ENCODE peak calls at places on chromosomes 2 and 18, in ten cellular contexts. T is GM20000; Z is A549; K is adrenal gland; E is activated CD4-positive, alpha-beta T cell treated with anti-CD3 and anti-CD28 coated beads for 1 hour; C is activated CD8-positive, alpha-beta memory T cell treated with anti-CD3 and anti-CD28 coated beads, Interleukin-2, amount 10 ng/mL, durations not matched to agents 7 days and 5 days; M is DMS53; N is Right ventricle myocardium superior; P is colonic mucosa; Q is IMR-90. I is an unnamed sample.

GRCh38 chr18:36655894-36656293 is 172.9 kb downstream of the TPGS2 start:
- DNase-seq in M (no peak), P (no peak), C (no peak), E (no peak), Q (no peak), T (no peak), Z (no peak), K (no peak), N (no peak), I (no peak)

GRCh38 chr18:79572848-79573451 is 106.7 kb upstream of the CTDP1 start:
- DNase-seq in C (no peak), Z (no peak), P (no peak), Q (no peak), T (no peak), M (no peak), K (no peak), N (no peak), E (no peak), I (no peak)

GRCh38 chr2:228698963-228699362 is 517.5 kb upstream of the SPHKAP start:
- DNase-seq in Z (no peak), N (no peak), E (no peak), P (no peak), K (no peak), M (no peak), T (no peak), Q (no peak), C (no peak), I (no peak)

GRCh38 chr18:62759704-62760402 is 44.5 kb downstream of the PHLPP1 start:
- DNase-seq in E (no peak), K (no peak), P (no peak), T (no peak), M (no peak), C (no peak), N (no peak), Z (no peak), Q (peak), I (no peak)

GRCh38 chr2:185979546-185980071 is 241.0 kb downstream of the FSIP2 start:
- DNase-seq in C (no peak), Z (no peak), T (no peak), P (no peak), Q (no peak), E (no peak), N (no peak), M (peak), K (no peak), I (no peak)

GRCh38 chr2:165406053-165406628 is 63.4 kb upstream of the CSRNP3 start:
- DNase-seq in K (no peak), M (no peak), Z (no peak), N (no peak), E (no peak), C (no peak), P (no peak), Q (no peak), T (no peak), I (no peak)

GRCh38 chr2:162007447-162008040 is 66.5 kb downstream of the DPP4 start:
- DNase-seq in Z (no peak), K (no peak), N (no peak), T (no peak), E (no peak), P (no peak), M (peak), C (no peak), Q (peak), I (no peak)

GRCh38 chr2:215808194-215808593 is 205.2 kb downstream of the MREG start:
- DNase-seq in Q (no peak), E (no peak), K (no peak), C (no peak), P (no peak), T (no peak), N (no peak), M (no peak), Z (no peak), I (no peak)

GRCh38 chr2:121103969-121104368 is 181.0 kb downstream of the TFCP2L1 start:
- DNase-seq in C (no peak), K (no peak), N (no peak), E (no peak), M (no peak), Q (no peak), Z (no peak), T (no peak), P (no peak), I (no peak)

GRCh38 chr2:72952961-72953360 is 35.6 kb downstream of the EMX1 start:
- DNase-seq in Q (no peak), P (no peak), T (no peak), Z (no peak), C (no peak), E (no peak), K (no peak), M (no peak), N (no peak), I (no peak)

GRCh38 chr2:222707689-222708273 is 36.3 kb downstream of the MOGAT1 start:
- DNase-seq in C (peak), Z (no peak), Q (peak), K (no peak), N (no peak), E (no peak), T (peak), M (peak), P (no peak), I (no peak)

GRCh38 chr2:54570925-54571694 is 115.0 kb downstream of the SPTBN1 start:
- DNase-seq in K (peak), Q (peak), E (no peak), N (peak), Z (peak), C (peak), T (peak), M (peak), P (peak), I (no peak)

GRCh38 chr2:150876201-150877085 is 385.2 kb downstream of the RBM43 start:
- DNase-seq in K (no peak), C (no peak), P (no peak), Q (peak), Z (no peak), N (no peak), M (no peak), E (no peak), T (no peak), I (no peak)

GRCh38 chr2:215612770-215613169 is 176.9 kb upstream of the FN1 start:
- DNase-seq in P (no peak), K (no peak), M (no peak), Q (peak), N (no peak), Z (no peak), C (no peak), T (no peak), E (no peak), I (no peak)

GRCh38 chr2:240220371-240220770 is 79.9 kb upstream of the OTOS start:
- DNase-seq in Z (peak), M (no peak), C (peak), Q (peak), N (no peak), E (no peak), K (no peak), P (no peak), T (no peak), I (no peak)

GRCh38 chr18:8177330-8178016 is 431.8 kb upstream of the RAB12 start:
- DNase-seq in M (peak), K (peak), N (no peak), E (no peak), T (no peak), P (no peak), Z (no peak), C (no peak), Q (peak), I (no peak)

GRCh38 chr18:48468151-48468550 is 59.0 kb upstream of the ZBTB7C start:
- DNase-seq in Q (no peak), P (no peak), T (no peak), K (no peak), E (no peak), N (no peak), C (no peak), Z (no peak), M (no peak), I (no peak)

GRCh38 chr18:26574958-26575864 is 26.9 kb upstream of the KCTD1 start:
- DNase-seq in M (peak), N (peak), P (peak), Q (peak), K (peak), T (no peak), E (no peak), C (no peak), Z (peak), I (peak)

I was measured in right cardiac atrium.